ENCODE peak calls at places on chromosomes 6 and 20, in eight cellular contexts. R is stomach; C is ascending aorta; Q is CD8-positive, alpha-beta T cell; H is astrocyte; Z is heart right ventricle; Y is kidney; P is spleen. J is an unnamed sample. For H3K4me1, the result is how much of the 10 kb centered on the place peaks cover.

GRCh38 chr20:4006640-4007039 is 8.7 kb downstream of the RNF24 start:
- DNase-seq in C (peak), P (no peak), Q (no peak), R (peak), H (peak), Z (peak), Y (no peak), J (peak)

GRCh38 chr20:15834857-15835256 is 738.4 kb downstream of the KIF16B start:
- DNase-seq in R (no peak), P (no peak), H (no peak), Z (no peak), Q (no peak), Y (no peak), C (no peak), J (no peak)

GRCh38 chr6:53495496-53495895 is 49.4 kb downstream of the GCLC start:
- DNase-seq in Q (no peak), C (no peak), H (no peak), Y (no peak), P (no peak), R (no peak), Z (no peak), J (no peak)

GRCh38 chr6:156163311-156163710 is 613.9 kb upstream of the ARID1B start:
- DNase-seq in Y (no peak), P (no peak), R (no peak), C (no peak), Q (peak), H (no peak), Z (no peak), J (no peak)

GRCh38 chr6:31546339-31546961 is at the start of gene ATP6V1G2:
- DNase-seq in P (peak), Q (peak), Z (peak), C (peak), H (peak), R (peak), Y (peak), J (peak)

GRCh38 chr6:92715991-92716390 is 703.4 kb downstream of the EPHA7 start:
- DNase-seq in Q (no peak), Y (no peak), P (no peak), C (no peak), Z (no peak), R (no peak), H (peak), J (no peak)

GRCh38 chr6:80158478-80158989 is 52.1 kb downstream of the BCKDHB start:
- DNase-seq in Z (no peak), P (no peak), C (no peak), Q (no peak), H (no peak), Y (no peak), R (no peak), J (no peak)

GRCh38 chr6:156634971-156635371 is 142.2 kb upstream of the ARID1B start:
- DNase-seq in H (no peak), Y (no peak), Q (no peak), R (no peak), P (no peak), C (no peak), Z (no peak), J (no peak)

GRCh38 chr20:36167826-36168634 is 13.5 kb downstream of the EPB41L1 start:
- DNase-seq in Y (peak), Z (no peak), C (no peak), Q (no peak), R (no peak), P (no peak), H (peak), J (no peak)

GRCh38 chr6:80366721-80367120 is 260.2 kb downstream of the BCKDHB start:
- DNase-seq in H (peak), R (no peak), Y (no peak), Q (no peak), P (no peak), Z (peak), C (no peak), J (no peak)

GRCh38 chr6:132165677-132166076 is 214.5 kb upstream of the CCN2 start:
- DNase-seq in C (no peak), H (no peak), R (no peak), Y (no peak), Z (no peak), P (no peak), Q (no peak), J (no peak)

GRCh38 chr6:167546611-167547327 is 221.9 kb downstream of the TTLL2 start:
- DNase-seq in Q (no peak), C (no peak), P (no peak), Z (no peak), Y (peak), H (no peak), R (no peak), J (no peak)

GRCh38 chr6:3977875-3978711 is 100.8 kb downstream of the FAM217A start:
- DNase-seq in Y (no peak), H (peak), Q (peak), C (peak), Z (no peak), P (no peak), R (no peak), J (no peak)

GRCh38 chr6:52733172-52733571 is 30.1 kb downstream of the GSTA2 start:
- DNase-seq in P (peak), Y (no peak), C (no peak), R (no peak), Z (no peak), Q (no peak), H (no peak), J (no peak)

GRCh38 chr6:15398657-15399287 is 152.9 kb downstream of the JARID2 start:
- DNase-seq in Q (no peak), Y (no peak), R (no peak), C (no peak), P (no peak), Z (no peak), H (no peak), J (no peak)

GRCh38 chr6:160379464-160379863 is 31.3 kb downstream of the SLC22A3 start:
- DNase-seq in C (no peak), R (no peak), Z (no peak), H (peak), P (no peak), Q (no peak), Y (no peak), J (no peak)

GRCh38 chr6:100116409-100117194 is 122.6 kb upstream of the MCHR2 start:
- DNase-seq in H (peak), R (no peak), Y (no peak), C (no peak), Q (no peak), Z (no peak), P (no peak), J (no peak)

GRCh38 chr6:89984926-89985743 is 90.9 kb downstream of the GJA10 start:
- DNase-seq in R (no peak), Y (peak), C (no peak), P (peak), H (peak), Z (peak), Q (no peak), J (peak)

GRCh38 chr6:54515013-54515412 is 206.8 kb downstream of the TINAG start:
- DNase-seq in Y (no peak), P (no peak), C (no peak), Z (no peak), Q (no peak), R (no peak), H (peak), J (no peak)

GRCh38 chr6:11202513-11203305 is 29.8 kb downstream of the NEDD9 start:
- DNase-seq in H (peak), Y (no peak), Q (no peak), P (no peak), R (no peak), C (peak), Z (no peak), J (no peak)

GRCh38 chr6:38052035-38052434 is 232.5 kb downstream of the ZFAND3 start:
- DNase-seq in Z (no peak), H (no peak), R (no peak), Q (no peak), C (no peak), Y (no peak), P (no peak), J (no peak)

GRCh38 chr20:38196592-38196991 is 31.5 kb upstream of the TGM2 start:
- DNase-seq in Y (peak), C (peak), R (no peak), P (peak), Q (no peak), Z (peak), H (no peak), J (peak)

GRCh38 chr20:24296477-24297380 is 172.7 kb upstream of the SYNDIG1 start:
- DNase-seq in R (no peak), Y (no peak), Q (no peak), P (no peak), Z (no peak), H (no peak), C (no peak), J (no peak)

GRCh38 chr6:5188646-5189045 is 72.1 kb downstream of the LYRM4 start:
- DNase-seq in Q (no peak), P (no peak), Z (no peak), R (no peak), C (no peak), Y (no peak), H (no peak), J (peak)

GRCh38 chr6:26743157-26743821 is 83.7 kb upstream of the ZNF322 start:
- DNase-seq in Q (no peak), C (no peak), R (no peak), H (peak), Z (no peak), Y (peak), P (no peak), J (no peak)

GRCh38 chr20:62482970-62483369 is 7.2 kb upstream of the GATA5 start:
- DNase-seq in Q (no peak), Z (no peak), P (no peak), C (no peak), H (no peak), R (no peak), Y (no peak), J (no peak)

GRCh38 chr6:72418495-72418894 is 203.4 kb upstream of the KCNQ5 start:
- DNase-seq in Q (no peak), C (no peak), Y (no peak), Z (no peak), P (no peak), R (no peak), H (peak), J (no peak)

GRCh38 chr20:51346686-51347485 is 195.6 kb downstream of the NFATC2 start:
- DNase-seq in H (peak), Y (peak), Q (no peak), R (no peak), C (no peak), Z (no peak), P (no peak), J (no peak)

GRCh38 chr20:61605862-61606557 is 353.9 kb downstream of the CDH4 start:
- DNase-seq in H (no peak), Q (no peak), Y (peak), P (no peak), Z (no peak), C (no peak), R (no peak), J (no peak)

GRCh38 chr6:92216717-92217116 is 1202.6 kb downstream of the EPHA7 start:
- DNase-seq in Q (no peak), Y (no peak), R (no peak), Z (no peak), P (no peak), H (no peak), C (no peak), J (no peak)

GRCh38 chr6:26412225-26412624 is 10.2 kb downstream of the BTN3A1 start:
- DNase-seq in Q (no peak), H (no peak), Y (no peak), Z (no peak), P (no peak), C (no peak), R (no peak), J (no peak)

GRCh38 chr6:30640481-30640880 is 6.5 kb upstream of the C6orf136 start:
- DNase-seq in P (no peak), Y (no peak), Z (no peak), H (no peak), C (no peak), Q (peak), R (no peak), J (no peak)

GRCh38 chr20:10022615-10023014 is 12.2 kb upstream of the ANKEF1 start:
- DNase-seq in Y (no peak), R (no peak), Q (no peak), P (no peak), Z (no peak), C (no peak), H (no peak), J (no peak)

DNA sequence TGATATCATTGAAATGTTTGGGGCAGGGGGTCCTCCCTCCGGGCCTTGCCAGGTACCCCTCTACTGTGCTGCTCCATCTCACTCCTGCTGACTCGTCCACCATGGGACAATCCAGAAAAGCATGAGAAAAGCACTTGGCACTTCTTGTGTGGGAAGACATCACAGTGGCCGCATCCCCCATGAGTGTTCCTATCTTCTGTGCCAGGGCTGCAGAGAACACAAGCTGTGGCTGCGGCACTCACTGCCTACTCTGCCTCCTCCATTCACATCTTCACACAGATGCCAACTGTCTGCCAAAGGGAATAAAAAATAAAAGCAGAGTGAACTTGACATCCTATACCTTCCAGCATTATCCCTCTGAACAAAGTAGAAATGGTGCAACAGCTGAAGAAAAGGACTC is 117.4 kb upstream of the PROKR2 start:
- DNase-seq in P (no peak), C (no peak), Q (no peak), Z (no peak), Y (no peak), H (no peak), R (no peak), J (no peak)
- H3K4me1 ChIP-seq in P (under half), C (under half), Q (under half), Z (under half), Y (under half), H (under half), R (under half), J (under half)

DNA sequence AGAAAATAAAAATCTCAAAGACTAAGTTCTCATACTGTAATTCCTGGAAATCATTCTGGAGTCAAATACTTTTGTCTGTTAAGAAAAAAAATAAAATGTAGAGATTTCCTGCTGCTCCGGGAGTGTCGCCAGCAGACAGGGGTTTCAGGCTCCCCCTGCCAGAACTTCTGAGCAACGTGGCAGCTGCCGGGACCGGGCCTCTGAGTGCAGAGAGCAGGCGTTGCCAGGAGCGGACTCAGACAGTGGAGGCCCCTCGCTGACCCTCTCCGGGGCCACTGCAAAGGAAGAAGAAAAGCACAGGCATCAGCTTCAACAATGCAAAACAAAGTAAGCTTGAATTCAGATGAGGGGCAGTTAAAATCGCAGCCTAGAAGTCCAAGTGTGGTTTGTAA is 95.5 kb downstream of the THBS2 start:
- DNase-seq in P (no peak), Z (peak), C (peak), R (no peak), Q (no peak), H (peak), Y (peak), J (peak)
- TF ChIP-seq CTCF in P (no peak), Z (no peak), C (no peak), R (no peak), Q (no peak), H (no peak), Y (no peak), J (no peak)

GRCh38 chr20:57260065-57260958 is 6.1 kb downstream of the BMP7 start:
- DNase-seq in Y (peak), P (no peak), Z (no peak), R (no peak), Q (no peak), C (no peak), H (no peak), J (no peak)
- H3K4me1 ChIP-seq in Y (under half), P (under half), Z (under half), R (under half), Q (under half), C (under half), H (under half), J (under half)

DNA sequence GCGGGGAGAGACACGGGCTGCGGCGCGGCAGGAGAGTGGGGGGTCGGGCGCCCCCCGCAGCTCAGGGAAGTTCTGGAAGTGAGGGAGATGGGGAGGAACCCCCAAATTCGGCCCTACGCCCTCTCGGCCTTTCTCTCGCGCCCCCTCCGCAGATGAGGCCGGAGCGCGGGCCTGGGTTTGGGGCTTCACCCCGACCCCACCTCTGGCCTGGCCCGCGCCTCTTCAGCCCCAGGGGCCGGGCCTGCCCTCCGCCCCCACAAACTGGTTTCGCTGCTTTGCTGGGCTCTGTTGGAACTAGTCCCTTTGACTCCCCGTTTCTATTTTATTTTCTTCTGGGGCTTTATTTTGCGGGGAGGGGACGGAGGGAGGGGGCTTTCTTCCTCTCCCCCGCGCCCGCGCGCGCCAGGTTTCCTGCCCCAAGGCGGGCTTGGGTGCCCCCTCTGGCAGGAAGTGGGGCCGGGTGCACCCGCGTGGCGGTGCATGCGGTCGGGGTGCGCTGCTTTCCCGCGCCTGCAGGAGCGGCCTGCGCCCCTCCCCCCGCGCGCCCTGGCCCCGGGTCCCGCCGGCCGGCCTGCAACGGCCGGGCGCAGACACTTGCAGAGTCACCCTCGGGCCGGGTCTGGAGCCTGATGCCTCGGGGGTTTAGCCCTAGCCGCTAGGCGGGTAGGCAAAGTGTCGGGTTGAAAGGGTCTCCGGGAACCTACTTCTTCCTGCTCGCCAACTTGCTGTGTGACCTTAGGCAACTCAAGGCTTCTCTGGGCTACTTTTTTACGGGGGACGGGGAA is 1.2 kb downstream of the HMGA1 start:
- DNase-seq in R (no peak), Q (peak), C (peak), Y (peak), H (no peak), Z (peak), P (peak), J (peak)
- TF ChIP-seq CTCF in R (no peak), Q (peak), C (peak), Y (no peak), H (no peak), Z (peak), P (peak), J (peak)

DNA sequence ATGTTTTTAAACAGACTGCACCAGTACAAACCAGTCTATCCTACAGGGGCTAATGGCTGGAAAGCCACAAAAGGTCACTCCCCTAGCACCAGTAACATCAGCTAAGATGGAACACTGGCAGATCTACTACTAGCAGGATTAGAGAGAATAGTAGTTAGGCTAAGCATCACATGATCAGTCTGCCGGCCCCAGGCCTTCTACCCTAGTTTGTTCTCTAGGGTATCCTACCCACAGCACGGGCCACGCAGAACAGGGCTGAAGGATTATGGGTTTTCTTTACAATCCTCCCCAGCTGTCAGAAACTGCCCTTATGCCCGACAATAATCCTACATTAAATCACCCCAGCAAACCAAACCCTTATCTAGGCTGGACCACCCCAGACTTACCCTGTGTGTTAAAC is 156.0 kb downstream of the LY86 start:
- DNase-seq in R (no peak), Q (no peak), H (no peak), Y (no peak), P (no peak), Z (no peak), C (no peak), J (no peak)
- H3K4me1 ChIP-seq in R (under half), Q (under half), H (under half), Y (under half), P (under half), Z (under half), C (under half), J (under half)